ENCODE peak calls at places on chromosomes 13 and 19, in five cellular contexts. U, R, V, I and H are unnamed samples.

GRCh38 chr19:48490980-48491792 is 20.4 kb downstream of the LMTK3 start:
- DNase-seq in V (no peak), I (peak), R (no peak), U (peak), H (peak)

GRCh38 chr19:38710928-38711725 is 33.1 kb downstream of the CAPN12 start:
- DNase-seq in U (no peak), R (no peak), V (no peak), I (no peak), H (no peak)

GRCh38 chr13:39370554-39370953 is 232.4 kb downstream of the LHFPL6 start:
- DNase-seq in I (no peak), V (no peak), U (no peak), R (no peak), H (no peak)

GRCh38 chr19:44722131-44723121 is 23.5 kb downstream of the CEACAM16 start:
- DNase-seq in I (no peak), V (no peak), R (no peak), U (no peak), H (no peak)

GRCh38 chr19:47049307-47049700 is 880 bp upstream of the TMEM160 start:
- DNase-seq in U (no peak), V (no peak), I (no peak), R (peak), H (no peak)

GRCh38 chr13:32824671-32825070 is 191.6 kb upstream of the KL start:
- DNase-seq in V (no peak), R (peak), I (no peak), U (no peak), H (no peak)

GRCh38 chr13:49388256-49388655 is 55.6 kb downstream of the CAB39L start:
- DNase-seq in R (no peak), U (no peak), I (no peak), V (no peak), H (no peak)

GRCh38 chr19:36837525-36837901 is 674 bp downstream of the ZNF790 start:
- DNase-seq in I (no peak), U (no peak), R (no peak), V (no peak), H (peak)

GRCh38 chr19:31352782-31353651 is 3.8 kb upstream of the TSHZ3 start:
- DNase-seq in U (no peak), R (no peak), V (no peak), I (no peak), H (no peak)

GRCh38 chr13:22049384-22049783 is 378.5 kb downstream of the FGF9 start:
- DNase-seq in U (no peak), I (no peak), R (no peak), V (no peak), H (no peak)

GRCh38 chr19:33503791-33504444 is 17.7 kb downstream of the PEPD start:
- DNase-seq in U (no peak), V (no peak), R (no peak), I (no peak), H (no peak)

GRCh38 chr19:15640294-15640903 is at the start of gene CYP4F3:
- DNase-seq in I (no peak), U (no peak), V (no peak), R (no peak), H (peak)

GRCh38 chr19:27860309-27860934 is 1352.5 kb downstream of the UQCRFS1 start:
- DNase-seq in R (no peak), V (no peak), U (no peak), I (no peak), H (no peak)

GRCh38 chr19:15136234-15136954 is 29.2 kb downstream of the SYDE1 start:
- DNase-seq in U (no peak), I (no peak), R (no peak), V (no peak), H (no peak)

GRCh38 chr19:38072776-38073411 is 151.1 kb downstream of the DPF1 start:
- DNase-seq in R (peak), V (no peak), I (no peak), U (no peak), H (no peak)

GRCh38 chr19:55809381-55810058 is 22.3 kb downstream of the NLRP11 start:
- DNase-seq in I (no peak), U (no peak), R (peak), V (no peak), H (peak)

GRCh38 chr13:40492511-40492910 is 173.9 kb downstream of the FOXO1 start:
- DNase-seq in I (no peak), U (no peak), R (no peak), V (no peak), H (no peak)

GRCh38 chr19:19602136-19602712 is 16.3 kb downstream of the PBX4 start:
- DNase-seq in V (no peak), U (no peak), R (no peak), I (no peak), H (no peak)

GRCh38 chr19:18650048-18650435 is 13.2 kb downstream of the KLHL26 start:
- DNase-seq in V (no peak), I (no peak), R (peak), U (no peak), H (no peak)

GRCh38 chr13:36787181-36787580 is 31.8 kb upstream of the RFXAP start:
- DNase-seq in R (no peak), V (no peak), U (no peak), I (no peak), H (no peak)

GRCh38 chr13:34657716-34658115 is 284.4 kb upstream of the NBEA start:
- DNase-seq in V (no peak), R (no peak), U (no peak), I (no peak), H (no peak)

GRCh38 chr13:110150384-110151091 is 156.4 kb downstream of the COL4A1 start:
- DNase-seq in R (peak), V (no peak), I (no peak), U (no peak), H (no peak)

GRCh38 chr19:48341006-48341405 is 15.7 kb downstream of the EMP3 start:
- DNase-seq in I (no peak), V (no peak), U (no peak), R (peak), H (no peak)

GRCh38 chr13:76969488-76970365 is 21.4 kb downstream of the ACOD1 start:
- DNase-seq in V (no peak), U (no peak), I (no peak), R (no peak), H (no peak)

GRCh38 chr19:42436006-42436405 is 6.7 kb downstream of the CXCL17 start:
- DNase-seq in U (no peak), I (no peak), R (no peak), V (no peak), H (no peak)

GRCh38 chr19:3129112-3129511 is 6.7 kb upstream of the GNA15 start:
- DNase-seq in U (no peak), I (no peak), R (peak), V (no peak), H (peak)

GRCh38 chr13:99970761-99971575 is 599 bp downstream of the ZIC5 start:
- DNase-seq in R (no peak), V (peak), I (no peak), U (no peak), H (no peak)

GRCh38 chr19:41439441-41440222 is at the start of gene DMAC2:
- DNase-seq in V (peak), U (peak), I (peak), R (peak), H (peak)

GRCh38 chr19:17718988-17719711 is at the start of gene MAP1S:
- DNase-seq in I (peak), R (peak), U (peak), V (peak), H (peak)

GRCh38 chr13:111165189-111165588 is 50.1 kb downstream of the ARHGEF7 start:
- DNase-seq in R (no peak), V (no peak), U (no peak), I (no peak), H (no peak)

GRCh38 chr13:34752561-34752960 is 189.5 kb upstream of the NBEA start:
- DNase-seq in V (no peak), I (no peak), U (no peak), R (no peak), H (no peak)

GRCh38 chr19:45103200-45103624 is 10.2 kb downstream of the PPP1R37 start:
- DNase-seq in U (peak), I (no peak), V (no peak), R (peak), H (no peak)

GRCh38 chr13:78192721-78193120 is 274.1 kb upstream of the EDNRB start:
- DNase-seq in U (no peak), V (no peak), I (no peak), R (peak), H (no peak)

GRCh38 chr13:75798353-75799245 is 162.5 kb downstream of the LMO7 start:
- DNase-seq in I (no peak), R (peak), U (no peak), V (no peak), H (no peak)

GRCh38 chr19:53908106-53908932 is 759 bp upstream of the CACNG7 start:
- DNase-seq in U (no peak), V (peak), R (peak), I (no peak), H (no peak)

GRCh38 chr13:52785721-52786120 is 46.1 kb upstream of the CNMD start:
- DNase-seq in I (no peak), V (no peak), R (no peak), U (no peak), H (no peak)

GRCh38 chr19:16868423-16869130 is 20.2 kb upstream of the F2RL3 start:
- DNase-seq in R (no peak), I (no peak), V (no peak), U (no peak), H (no peak)

GRCh38 chr13:88744289-88744688 is 1073.1 kb downstream of the SLITRK5 start:
- DNase-seq in I (no peak), R (no peak), U (no peak), V (no peak), H (no peak)

GRCh38 chr13:23658929-23659541 is 88.8 kb downstream of the TNFRSF19 start:
- DNase-seq in R (no peak), U (no peak), V (no peak), I (no peak), H (no peak)